ENCODE peak calls at places on chromosomes 12 and 14, in eight cellular contexts. One of them, this sample, is unnamed.

GRCh38 chr14:21924479-21924878 is 250.9 kb upstream of the OR4E1 start:
- DNase-seq in AG04450: no peak
- DNase-seq in NCI-H524: no peak
- DNase-seq in Caki2: no peak
- DNase-seq in GM13976: no peak
- DNase-seq in T1000: no peak
- DNase-seq in T-helper 9 cell: peak; percentile 39
- DNase-seq in stimulated activated naive CD4-positive, alpha-beta T cell: peak; percentile 73
- DNase-seq in this sample: no peak

GRCh38 chr12:45299132-45299692 is 83.3 kb downstream of the ANO6 start:
- DNase-seq in AG04450: no peak
- DNase-seq in Caki2: no peak
- DNase-seq in T-helper 9 cell: no peak
- DNase-seq in stimulated activated naive CD4-positive, alpha-beta T cell: no peak
- DNase-seq in T1000: no peak
- DNase-seq in GM13976: no peak
- DNase-seq in NCI-H524: no peak
- DNase-seq in this sample: no peak

GRCh38 chr14:103728721-103729120 is 13.1 kb downstream of the ZFYVE21 start:
- DNase-seq in Caki2: no peak
- DNase-seq in stimulated activated naive CD4-positive, alpha-beta T cell: no peak
- DNase-seq in T-helper 9 cell: no peak
- DNase-seq in GM13976: no peak
- DNase-seq in NCI-H524: no peak
- DNase-seq in T1000: no peak
- DNase-seq in AG04450: no peak
- DNase-seq in this sample: no peak

GRCh38 chr14:67526181-67526580 is 6.9 kb upstream of the PLEKHH1 start:
- DNase-seq in NCI-H524: no peak
- DNase-seq in T1000: no peak
- DNase-seq in T-helper 9 cell: no peak
- DNase-seq in Caki2: no peak
- DNase-seq in GM13976: no peak
- DNase-seq in stimulated activated naive CD4-positive, alpha-beta T cell: no peak
- DNase-seq in AG04450: no peak
- DNase-seq in this sample: no peak

GRCh38 chr12:46402451-46402850 is 29.9 kb upstream of the SLC38A2 start:
- DNase-seq in GM13976: no peak
- DNase-seq in T-helper 9 cell: no peak
- DNase-seq in Caki2: no peak
- DNase-seq in stimulated activated naive CD4-positive, alpha-beta T cell: no peak
- DNase-seq in T1000: peak; percentile 22
- DNase-seq in AG04450: no peak
- DNase-seq in NCI-H524: no peak
- DNase-seq in this sample: no peak

GRCh38 chr14:44317433-44317746 is 189.7 kb downstream of the FSCB start:
- DNase-seq in NCI-H524: no peak
- DNase-seq in T-helper 9 cell: no peak
- DNase-seq in AG04450: no peak
- DNase-seq in stimulated activated naive CD4-positive, alpha-beta T cell: no peak
- DNase-seq in T1000: no peak
- DNase-seq in Caki2: no peak
- DNase-seq in GM13976: no peak
- DNase-seq in this sample: no peak

GRCh38 chr12:62895351-62895750 is 39.6 kb downstream of the PPM1H start:
- DNase-seq in T1000: no peak
- DNase-seq in Caki2: no peak
- DNase-seq in stimulated activated naive CD4-positive, alpha-beta T cell: no peak
- DNase-seq in GM13976: no peak
- DNase-seq in AG04450: no peak
- DNase-seq in T-helper 9 cell: no peak
- DNase-seq in NCI-H524: no peak
- DNase-seq in this sample: no peak

GRCh38 chr14:101116065-101116464 is 212.5 kb upstream of the RTL1 start:
- DNase-seq in Caki2: no peak
- DNase-seq in T-helper 9 cell: no peak
- DNase-seq in stimulated activated naive CD4-positive, alpha-beta T cell: no peak
- DNase-seq in AG04450: no peak
- DNase-seq in GM13976: peak; percentile 8
- DNase-seq in T1000: no peak
- DNase-seq in NCI-H524: no peak
- DNase-seq in this sample: no peak

GRCh38 chr14:56268039-56268438 is 149.8 kb downstream of the PELI2 start:
- DNase-seq in T1000: no peak
- DNase-seq in GM13976: no peak
- DNase-seq in stimulated activated naive CD4-positive, alpha-beta T cell: no peak
- DNase-seq in NCI-H524: no peak
- DNase-seq in Caki2: no peak
- DNase-seq in AG04450: no peak
- DNase-seq in T-helper 9 cell: no peak
- DNase-seq in this sample: no peak